ENCODE peak calls at places on chromosomes 12 and 14, in nine cellular contexts. Y, L, V, W, M, F, A, K and N are unnamed samples.

GRCh38 chr12:1212529-1212928 is 221.5 kb downstream of the ERC1 start:
- DNase-seq in Y (no peak), F (no peak), W (no peak), M (no peak), L (no peak), K (no peak), V (no peak), A (no peak), N (no peak)

GRCh38 chr12:30134229-30134628 is 350.5 kb upstream of the TMTC1 start:
- DNase-seq in A (no peak), F (no peak), M (no peak), L (no peak), K (no peak), V (no peak), Y (no peak), W (no peak), N (no peak)

GRCh38 chr12:54701940-54702592 is 53.9 kb upstream of the DCD start:
- DNase-seq in V (peak; percentile 40), Y (no peak), L (peak; percentile 12), K (peak; percentile 32), A (no peak), M (peak; percentile 52), W (no peak), F (no peak), N (no peak)

GRCh38 chr14:88023658-88024187 is 18.8 kb downstream of the GPR65 start:
- DNase-seq in Y (no peak), V (no peak), L (no peak), W (no peak), F (no peak), M (no peak), K (no peak), A (no peak), N (no peak)

GRCh38 chr12:49912345-49912744 is 8.6 kb upstream of the FAIM2 start:
- DNase-seq in M (no peak), A (no peak), Y (no peak), L (no peak), F (no peak), K (no peak), W (no peak), V (no peak), N (no peak)

GRCh38 chr12:51814311-51815088 is 34.0 kb downstream of the FIGNL2 start:
- DNase-seq in V (peak; percentile 61), A (peak; percentile 71), F (no peak), L (peak; percentile 18), W (peak; percentile 71), M (peak; percentile 72), Y (peak; percentile 72), K (peak; percentile 25), N (peak; percentile 64)

GRCh38 chr14:64801800-64802199 is 77.9 kb downstream of the SPTB start:
- DNase-seq in V (no peak), W (no peak), K (peak; percentile 36), L (no peak), M (peak; percentile 25), F (no peak), A (no peak), Y (no peak), N (no peak)

GRCh38 chr12:43992856-43993255 is 157.0 kb downstream of the TMEM117 start:
- DNase-seq in L (no peak), F (no peak), M (no peak), V (no peak), W (no peak), Y (no peak), K (no peak), A (no peak), N (no peak)

GRCh38 chr12:82326905-82327503 is 31.2 kb downstream of the CCDC59 start:
- DNase-seq in W (no peak), K (no peak), L (peak; percentile 2), A (no peak), V (no peak), F (no peak), M (peak; percentile 47), Y (no peak), N (no peak)

GRCh38 chr12:27513155-27513824 is 10.7 kb upstream of the PPFIBP1 start:
- DNase-seq in M (no peak), Y (no peak), A (no peak), L (no peak), F (no peak), V (no peak), K (no peak), W (no peak), N (no peak)

GRCh38 chr12:93215290-93215678 is 162.4 kb upstream of the NUDT4 start:
- DNase-seq in V (no peak), W (no peak), A (no peak), L (no peak), Y (no peak), M (no peak), K (no peak), F (no peak), N (no peak)

GRCh38 chr14:100747021-100747586 is 20.4 kb downstream of the DLK1 start:
- DNase-seq in Y (peak; percentile 6), V (peak; percentile 7), W (no peak), K (peak; percentile 73), F (no peak), A (no peak), L (peak; percentile 95), M (peak; percentile 99), N (no peak)

GRCh38 chr14:60266021-60266937 is 17.3 kb downstream of the PPM1A start:
- DNase-seq in V (no peak), F (no peak), W (no peak), A (no peak), K (peak; percentile 30), M (peak; percentile 39), Y (no peak), L (peak; percentile 25), N (no peak)

GRCh38 chr14:83867871-83868270 is 1662.1 kb upstream of the FLRT2 start:
- DNase-seq in W (no peak), F (no peak), V (peak; percentile 21), A (no peak), K (no peak), M (no peak), L (no peak), Y (no peak), N (no peak)

GRCh38 chr12:8420506-8420905 is 35.3 kb upstream of the CLEC6A start:
- DNase-seq in M (no peak), K (no peak), F (no peak), A (no peak), W (no peak), V (no peak), Y (no peak), L (no peak), N (no peak)

GRCh38 chr12:49985981-49986380 is 13.2 kb downstream of the AQP6 start:
- DNase-seq in F (no peak), V (no peak), M (peak; percentile 21), A (no peak), Y (no peak), K (no peak), W (no peak), L (no peak), N (no peak)

GRCh38 chr14:103718572-103718971 is 3.0 kb downstream of the ZFYVE21 start:
- DNase-seq in K (no peak), F (no peak), A (no peak), M (peak; percentile 93), L (no peak), W (no peak), V (no peak), Y (no peak), N (no peak)

GRCh38 chr14:103723176-103724081 is 7.8 kb downstream of the ZFYVE21 start:
- DNase-seq in W (no peak), Y (no peak), L (no peak), A (no peak), V (no peak), M (no peak), K (no peak), F (no peak), N (no peak)

GRCh38 chr14:103724116-103724515 is 8.5 kb downstream of the ZFYVE21 start:
- DNase-seq in A (no peak), F (no peak), M (peak; percentile 64), V (peak; percentile 46), W (no peak), K (peak; percentile 60), L (no peak), Y (no peak), N (no peak)

GRCh38 chr14:103719766-103720165 is 4.2 kb downstream of the ZFYVE21 start:
- DNase-seq in V (no peak), L (no peak), A (no peak), W (no peak), Y (no peak), K (no peak), M (no peak), F (no peak), N (no peak)

GRCh38 chr14:103721334-103722120 is 5.9 kb downstream of the ZFYVE21 start:
- DNase-seq in F (no peak), Y (no peak), A (no peak), V (no peak), K (peak; percentile 84), W (no peak), L (peak; percentile 94), M (peak; percentile 85), N (no peak)
- TF ChIP-seq CTCF in F (no peak), Y (no peak), A (no peak), V (no peak), K (peak; percentile 28), W (no peak), L (no peak), M (no peak), N (no peak)

GRCh38 chr14:47278233-47278842 is 397.1 kb downstream of the MDGA2 start:
- DNase-seq in M (peak; percentile 40), V (peak; percentile 24), L (peak; percentile 1), F (no peak), W (no peak), K (peak; percentile 45), A (peak; percentile 27), Y (no peak), N (no peak)
- TF ChIP-seq CTCF in M (peak; percentile 81), V (peak; percentile 22), L (peak; percentile 17), F (no peak), W (no peak), K (peak; percentile 93), A (peak; percentile 78), Y (peak; percentile 34), N (no peak)

DNA sequence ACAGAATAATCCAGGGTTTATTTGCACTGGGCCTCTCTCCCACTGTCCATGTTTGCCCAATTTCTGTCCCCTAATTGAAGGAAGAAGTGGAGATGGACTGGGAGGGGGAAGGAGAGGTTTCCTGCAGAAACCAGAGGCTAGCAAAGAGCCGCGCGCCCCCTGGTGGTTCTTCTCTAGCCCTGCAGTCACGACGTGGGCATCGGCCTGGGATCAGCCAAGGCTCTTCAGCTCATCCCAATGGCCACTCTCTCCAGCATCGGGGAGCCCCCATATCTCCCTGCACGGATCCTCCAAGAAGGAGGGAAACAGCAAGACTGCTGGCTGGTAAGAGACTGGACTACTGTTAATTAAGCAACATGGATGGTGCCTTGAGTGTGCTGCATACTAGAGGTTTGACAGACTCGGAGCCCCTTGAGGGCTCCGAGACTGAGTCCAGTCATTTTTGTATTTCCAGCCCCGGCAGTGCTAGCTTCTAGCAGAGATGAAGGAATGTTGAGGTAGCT is 18.7 kb downstream of the ZBTB39 start:
- DNase-seq in W (peak; percentile 67), Y (peak; percentile 83), L (peak; percentile 58), V (peak; percentile 68), K (peak; percentile 57), F (no peak), M (peak; percentile 71), A (peak; percentile 69), N (peak; percentile 66)
- TF ChIP-seq CTCF in W (peak; percentile 93), Y (peak; percentile 82), L (peak; percentile 94), V (peak; percentile 90), K (peak; percentile 99), F (peak; percentile 94), M (peak; percentile 94), A (peak; percentile 95), N (peak; percentile 89)

DNA sequence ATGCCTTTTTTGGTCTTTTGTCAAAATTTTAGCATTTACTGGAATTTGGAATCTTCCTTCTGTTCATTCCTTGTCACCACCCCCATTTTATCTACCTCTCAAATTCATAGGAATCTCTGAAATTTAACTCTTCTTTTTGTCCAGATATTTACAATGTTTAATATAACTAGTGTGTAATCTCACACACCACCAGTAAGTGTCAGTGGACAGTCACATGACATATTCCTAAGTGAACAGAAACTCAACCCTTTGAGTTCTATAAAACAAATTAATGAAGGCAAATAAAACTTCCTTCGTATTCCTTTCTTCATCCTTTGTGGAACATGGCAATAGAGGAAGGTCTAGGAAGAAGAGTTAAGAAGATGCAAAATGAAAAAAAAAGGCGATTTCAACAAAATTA is 26.6 kb downstream of the ATF7 start:
- DNase-seq in F (no peak), A (no peak), K (no peak), W (no peak), V (no peak), Y (no peak), L (no peak), M (no peak), N (no peak)
- TF ChIP-seq CTCF in F (no peak), A (no peak), K (no peak), W (no peak), V (no peak), Y (no peak), L (peak; percentile 18), M (no peak), N (no peak)